ENCODE peak calls at places on chromosomes 12 and 14, in ten cellular contexts. M, E, Y, Q, H, R, S, V, O and T are unnamed samples.

GRCh38 chr12:124147579-124147978 is 147.3 kb upstream of the RFLNA start:
- DNase-seq in M (no peak), E (no peak), Y (no peak), Q (no peak), H (no peak), R (no peak), S (no peak), V (no peak), O (no peak), T (no peak)

GRCh38 chr12:93461503-93461902 is 5.8 kb upstream of the MRPL42 start:
- DNase-seq in M (no peak), E (no peak), Y (no peak), Q (no peak), H (no peak), R (no peak), S (no peak), V (no peak), O (no peak), T (no peak)

GRCh38 chr12:70571705-70572269 is 65.4 kb downstream of the PTPRB start:
- DNase-seq in M (no peak), E (no peak), Y (no peak), Q (no peak), H (no peak), R (no peak), S (no peak), V (no peak), O (no peak), T (no peak)

GRCh38 chr14:75123991-75124390 is 2.9 kb downstream of the NEK9 start:
- DNase-seq in M (no peak), E (peak), Y (no peak), Q (no peak), H (no peak), R (no peak), S (no peak), V (no peak), O (no peak), T (no peak)

GRCh38 chr14:92556863-92557543 is 43.4 kb downstream of the RIN3 start:
- DNase-seq in M (no peak), E (no peak), Y (no peak), Q (no peak), H (no peak), R (no peak), S (no peak), V (no peak), O (no peak), T (no peak)

GRCh38 chr14:80310950-80311349 is 99.6 kb upstream of the DIO2 start:
- DNase-seq in M (no peak), E (no peak), Y (no peak), Q (no peak), H (no peak), R (no peak), S (no peak), V (no peak), O (no peak), T (no peak)

GRCh38 chr12:88644946-88645702 is 64.9 kb upstream of the KITLG start:
- DNase-seq in M (no peak), E (no peak), Y (no peak), Q (no peak), H (no peak), R (no peak), S (no peak), V (no peak), O (no peak), T (no peak)

GRCh38 chr14:68866991-68867533 is 74.2 kb upstream of the ZFP36L1 start:
- DNase-seq in M (no peak), E (no peak), Y (no peak), Q (no peak), H (no peak), R (no peak), S (no peak), V (no peak), O (no peak), T (no peak)

DNA sequence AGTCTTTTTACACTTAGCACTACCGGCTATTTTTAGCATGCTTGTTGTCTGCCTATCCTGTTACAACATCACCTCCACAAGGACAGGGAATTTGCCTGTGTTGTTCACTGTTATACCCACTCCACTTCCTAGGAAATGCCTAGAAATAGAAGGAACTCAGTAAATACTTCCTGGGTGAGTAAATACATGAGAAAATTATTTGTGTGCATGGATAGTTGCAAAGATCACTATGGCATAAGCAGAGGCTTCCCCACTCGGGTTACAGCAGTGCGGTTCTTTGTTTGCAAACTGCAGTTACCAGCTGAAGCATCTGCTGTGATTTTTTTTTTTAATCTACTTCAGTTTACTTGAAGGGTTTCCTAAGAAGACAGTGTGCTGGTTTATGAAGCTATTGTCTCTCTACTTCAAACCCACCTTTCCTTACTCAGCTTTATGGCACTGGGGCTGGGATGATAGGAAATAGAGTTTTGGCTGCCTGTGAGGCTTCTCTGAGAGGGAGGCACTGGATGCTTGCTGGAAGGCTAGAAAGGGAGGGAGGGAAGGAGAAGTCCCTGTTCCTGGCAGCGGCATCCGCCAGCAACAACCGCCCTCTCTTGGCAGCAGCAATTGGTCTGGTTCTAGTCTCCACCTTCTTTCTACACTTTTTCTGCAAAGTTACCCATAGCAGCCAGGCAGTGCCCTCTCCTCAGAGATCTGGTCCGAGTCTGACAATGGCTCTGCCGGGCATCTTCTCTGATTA is 29.1 kb downstream of the PDE6H start:
- DNase-seq in M (peak), E (no peak), Y (peak), Q (no peak), H (no peak), R (no peak), S (no peak), V (peak), O (no peak), T (no peak)
- TF ChIP-seq CTCF in M (no peak), E (no peak), Y (no peak), Q (no peak), H (no peak), R (no peak), S (no peak), V (no peak), O (no peak), T (no peak)

GRCh38 chr12:86838709-86839108 is 582.5 kb upstream of the MGAT4C start:
- DNase-seq in M (peak), E (no peak), Y (no peak), Q (no peak), H (no peak), R (no peak), S (no peak), V (no peak), O (no peak), T (no peak)
- TF ChIP-seq CTCF in M (no peak), E (no peak), Y (no peak), Q (no peak), H (no peak), R (no peak), S (no peak), V (no peak), O (no peak), T (peak)

DNA sequence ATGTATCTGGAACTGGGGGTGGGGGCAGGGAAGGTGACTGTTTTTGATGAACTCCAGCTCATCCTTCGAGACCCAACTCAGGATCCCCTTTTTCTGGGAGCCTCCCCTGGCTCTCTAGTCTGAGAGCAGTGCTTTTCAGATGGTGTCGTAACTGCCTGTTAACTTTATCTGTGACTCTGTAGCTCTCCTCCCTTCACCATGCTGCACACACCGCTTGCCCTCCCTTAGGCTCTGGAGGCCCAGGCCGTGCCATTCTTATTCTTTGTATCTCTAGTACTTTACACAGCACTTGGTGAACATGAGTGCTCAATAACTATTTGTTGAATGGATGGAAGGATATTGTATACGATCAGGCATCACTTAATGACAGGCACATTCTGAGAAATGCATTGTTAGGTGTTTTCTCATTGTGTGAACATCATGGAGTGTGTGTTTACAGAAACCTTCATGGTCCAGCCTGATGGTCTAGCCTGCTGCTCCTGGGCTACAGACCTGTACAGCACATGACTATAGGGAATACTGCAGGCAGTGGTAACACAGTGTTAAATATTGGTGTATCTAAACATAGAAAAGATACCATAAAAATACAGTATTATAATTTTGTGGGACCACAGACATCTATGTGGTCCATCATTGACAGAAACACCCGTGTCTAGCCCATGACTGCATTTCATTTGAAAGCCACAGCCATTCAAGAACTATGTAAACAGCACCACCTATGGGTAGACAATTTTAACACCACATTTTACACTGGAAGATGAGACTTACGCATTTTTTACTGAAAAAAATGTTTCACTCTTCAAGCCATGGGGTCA is 91.8 kb downstream of the EML1 start:
- DNase-seq in M (no peak), E (no peak), Y (no peak), Q (no peak), H (no peak), R (no peak), S (no peak), V (peak), O (no peak), T (no peak)
- TF ChIP-seq CTCF in M (peak), E (peak), Y (peak), Q (peak), H (peak), R (peak), S (peak), V (peak), O (peak), T (peak)

GRCh38 chr12:46841891-46842290 is 16.1 kb upstream of the SLC38A4 start:
- DNase-seq in M (no peak), E (no peak), Y (no peak), Q (no peak), H (no peak), R (no peak), S (no peak), V (no peak), O (no peak), T (no peak)

GRCh38 chr12:46835785-46836184 is 10.0 kb upstream of the SLC38A4 start:
- DNase-seq in M (no peak), E (no peak), Y (no peak), Q (no peak), H (no peak), R (no peak), S (no peak), V (no peak), O (no peak), T (no peak)

GRCh38 chr12:46843811-46844210 is 18.0 kb upstream of the SLC38A4 start:
- DNase-seq in M (no peak), E (no peak), Y (no peak), Q (no peak), H (no peak), R (no peak), S (no peak), V (no peak), O (no peak), T (no peak)

GRCh38 chr12:46839964-46840363 is 14.2 kb upstream of the SLC38A4 start:
- DNase-seq in M (no peak), E (no peak), Y (no peak), Q (no peak), H (no peak), R (no peak), S (no peak), V (no peak), O (no peak), T (no peak)

GRCh38 chr12:46839232-46839631 is 13.4 kb upstream of the SLC38A4 start:
- DNase-seq in M (no peak), E (no peak), Y (no peak), Q (no peak), H (no peak), R (no peak), S (no peak), V (no peak), O (no peak), T (no peak)
- TF ChIP-seq CTCF in M (no peak), E (no peak), Y (no peak), Q (no peak), H (no peak), R (no peak), S (no peak), V (no peak), O (no peak), T (no peak)

DNA sequence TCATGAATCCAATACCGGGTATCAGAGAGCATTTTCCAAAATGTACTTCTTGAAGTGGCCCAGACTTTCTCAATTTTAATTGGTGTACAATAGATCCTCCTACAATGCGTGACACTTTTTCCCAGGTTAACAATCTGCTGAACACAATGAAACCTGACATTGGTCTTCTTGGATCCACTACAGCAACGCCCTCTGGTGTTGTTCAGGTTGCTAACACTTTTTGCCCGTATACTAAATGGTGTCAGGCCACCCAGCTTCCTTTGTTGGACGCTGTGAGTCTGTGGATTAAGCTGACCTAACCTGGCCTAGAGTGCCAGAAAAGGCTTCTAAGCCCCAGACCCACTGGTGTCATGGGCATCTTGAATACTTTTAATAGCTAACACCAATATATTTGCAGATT is 89.2 kb downstream of the KCNK10 start:
- DNase-seq in M (peak), E (no peak), Y (no peak), Q (no peak), H (no peak), R (no peak), S (no peak), V (no peak), O (no peak), T (no peak)
- TF ChIP-seq CTCF in M (peak), E (peak), Y (no peak), Q (peak), H (no peak), R (no peak), S (no peak), V (no peak), O (no peak), T (no peak)

GRCh38 chr14:61280526-61281185 is 482 bp downstream of the TMEM30B start:
- DNase-seq in M (peak), E (no peak), Y (peak), Q (peak), H (no peak), R (peak), S (peak), V (peak), O (peak), T (peak)
- TF ChIP-seq CTCF in M (peak), E (peak), Y (peak), Q (peak), H (no peak), R (peak), S (no peak), V (peak), O (peak), T (peak)

DNA sequence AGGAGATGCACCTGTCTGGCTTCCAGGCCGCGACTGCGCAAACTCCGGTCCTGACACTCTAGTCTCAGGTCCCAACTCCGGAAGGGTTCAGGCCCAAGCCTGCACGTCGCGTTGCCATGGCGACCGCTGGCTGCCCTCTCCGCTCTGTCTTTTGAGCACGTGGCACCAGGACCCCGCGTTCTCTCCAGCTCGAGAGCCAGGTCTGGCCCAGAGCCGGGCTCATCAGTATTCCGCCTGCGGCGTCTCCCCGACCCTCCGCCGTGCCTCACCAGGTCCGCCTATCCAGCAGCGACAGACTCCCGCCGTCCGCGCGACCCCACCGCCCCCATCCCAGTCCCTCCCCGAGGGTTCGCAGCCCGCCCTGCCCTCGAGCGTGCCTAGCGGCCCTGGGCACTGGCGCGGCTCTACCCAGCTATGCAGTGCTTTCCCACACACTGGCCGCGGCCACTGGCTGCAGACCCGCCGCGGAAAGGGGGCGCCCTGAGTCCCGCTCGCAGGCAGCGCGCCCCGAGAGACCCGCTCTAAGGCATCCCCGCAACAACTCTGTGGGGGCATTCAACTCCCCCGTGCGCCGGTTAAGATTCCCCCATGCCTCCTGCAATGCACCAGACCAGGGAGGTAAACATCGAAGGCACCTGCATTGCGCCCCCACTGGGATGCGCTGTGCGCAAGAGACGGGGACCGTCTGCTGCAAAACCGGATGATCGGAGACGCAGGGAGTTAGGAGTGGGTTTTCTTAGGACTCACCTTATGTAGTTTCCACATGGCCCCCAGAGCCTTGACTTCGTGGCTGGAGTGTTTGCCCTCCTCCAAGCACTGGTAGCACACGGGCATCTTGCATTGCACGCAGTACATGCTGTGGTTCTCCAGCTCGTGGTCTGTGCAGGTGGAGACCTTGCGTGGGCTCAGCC is 1.3 kb downstream of the TRIM9 start:
- DNase-seq in M (peak), E (no peak), Y (no peak), Q (peak), H (no peak), R (no peak), S (no peak), V (no peak), O (no peak), T (no peak)
- TF ChIP-seq CTCF in M (peak), E (peak), Y (no peak), Q (peak), H (no peak), R (peak), S (no peak), V (no peak), O (no peak), T (peak)

DNA sequence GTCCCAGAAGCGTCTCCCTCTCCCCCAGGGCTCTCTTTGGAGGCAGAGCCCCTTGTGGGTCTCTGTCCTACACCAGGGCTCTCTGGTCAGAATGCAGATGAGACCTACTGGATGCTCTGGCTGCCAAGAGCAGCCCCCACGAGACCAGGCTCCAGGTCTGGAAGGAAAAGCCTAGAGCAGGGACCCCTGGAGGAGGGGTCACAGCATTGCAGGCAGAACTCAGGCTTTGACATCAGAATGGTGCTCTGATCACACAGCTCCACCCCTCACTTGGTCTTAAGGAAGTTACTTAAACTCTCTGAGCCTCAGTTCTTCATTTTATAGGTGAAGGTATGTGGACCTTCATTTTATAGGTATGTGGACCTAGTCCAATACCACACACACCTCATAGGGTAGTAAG is 83.1 kb downstream of the ARL6IP4 start:
- DNase-seq in M (peak), E (no peak), Y (peak), Q (peak), H (no peak), R (no peak), S (no peak), V (no peak), O (no peak), T (no peak)
- TF ChIP-seq CTCF in M (peak), E (peak), Y (peak), Q (peak), H (no peak), R (peak), S (no peak), V (no peak), O (no peak), T (peak)

GRCh38 chr12:752673-753400 is 458 bp downstream of the WNK1 start:
- DNase-seq in M (peak), E (no peak), Y (peak), Q (peak), H (peak), R (peak), S (no peak), V (peak), O (peak), T (peak)
- TF ChIP-seq CTCF in M (peak), E (no peak), Y (peak), Q (peak), H (no peak), R (no peak), S (no peak), V (no peak), O (no peak), T (peak)